ENCODE peak calls at places on chromosomes 4 and X, in six cellular contexts. G, P, B, A, H and M are unnamed samples.
A peak's percentile ranks its signal among the peaks of the same experiment; 100 is the strongest.

GRCh38 chrX:148601034-148601433 is 100.6 kb downstream of the AFF2 start:
- DNase-seq in G (no peak), P (no peak), B (peak; percentile 13), A (peak; percentile 60), H (no peak), M (no peak)

GRCh38 chr4:8900588-8900987 is 28.9 kb upstream of the HMX1 start:
- DNase-seq in G (no peak), P (no peak), B (no peak), A (no peak), H (no peak), M (no peak)

GRCh38 chrX:101348452-101349222 is at the start of gene TIMM8A:
- DNase-seq in G (peak; percentile 71), P (peak; percentile 76), B (no peak), A (peak; percentile 57), H (peak; percentile 89), M (peak; percentile 71)

GRCh38 chrX:129717902-129718301 is 20.9 kb upstream of the XPNPEP2 start:
- DNase-seq in G (no peak), P (no peak), B (no peak), A (peak; percentile 86), H (no peak), M (no peak)

GRCh38 chr4:23697001-23697528 is 192.8 kb downstream of the PPARGC1A start:
- DNase-seq in G (no peak), P (no peak), B (no peak), A (no peak), H (no peak), M (no peak)

GRCh38 chr4:168857546-168858314 is 152.3 kb downstream of the CBR4 start:
- DNase-seq in G (no peak), P (no peak), B (peak; percentile 91), A (peak; percentile 70), H (no peak), M (no peak)

GRCh38 chrX:1416965-1417760 is 25.2 kb upstream of the SLC25A6 start:
- DNase-seq in G (no peak), P (peak; percentile 6), B (no peak), A (no peak), H (peak; percentile 20), M (no peak)

GRCh38 chrX:155867821-155868220 is 13.3 kb upstream of the VAMP7 start:
- DNase-seq in G (no peak), P (no peak), B (no peak), A (no peak), H (no peak), M (no peak)

GRCh38 chr4:17780461-17781071 is 855 bp downstream of the FAM184B start:
- DNase-seq in G (no peak), P (no peak), B (no peak), A (peak; percentile 61), H (no peak), M (no peak)

GRCh38 chrX:64196606-64197005 is 8.9 kb downstream of the AMER1 start:
- DNase-seq in G (no peak), P (no peak), B (no peak), A (no peak), H (no peak), M (no peak)

GRCh38 chr4:87512400-87512799 is 16.8 kb downstream of the SPARCL1 start:
- DNase-seq in G (no peak), P (no peak), B (no peak), A (peak; percentile 22), H (no peak), M (no peak)

GRCh38 chrX:843306-843705 is 212.7 kb downstream of the SHOX start:
- DNase-seq in G (no peak), P (no peak), B (no peak), A (no peak), H (no peak), M (no peak)

GRCh38 chrX:50202539-50202938 is 1.7 kb upstream of the AKAP4 start:
- DNase-seq in G (no peak), P (no peak), B (no peak), A (no peak), H (no peak), M (no peak)

GRCh38 chr4:15336410-15337184 is 91.2 kb upstream of the C1QTNF7 start:
- DNase-seq in G (no peak), P (no peak), B (peak; percentile 69), A (peak; percentile 72), H (no peak), M (no peak)

GRCh38 chr4:174538876-174539250 is 16.6 kb upstream of the HPGD start:
- DNase-seq in G (no peak), P (no peak), B (no peak), A (no peak), H (no peak), M (no peak)

GRCh38 chr4:165131247-165131832 is 18.7 kb upstream of the TMEM192 start:
- DNase-seq in G (peak; percentile 84), P (peak; percentile 73), B (peak; percentile 40), A (peak; percentile 47), H (peak; percentile 70), M (peak; percentile 51)

GRCh38 chrX:134908235-134908834 is 82.5 kb upstream of the SMIM10 start:
- DNase-seq in G (no peak), P (no peak), B (no peak), A (peak; percentile 46), H (no peak), M (no peak)

GRCh38 chrX:153380691-153381090 is 20.5 kb downstream of the PNMA6E start:
- DNase-seq in G (no peak), P (no peak), B (no peak), A (no peak), H (no peak), M (no peak)

GRCh38 chr4:80307183-80307735 is 28.3 kb upstream of the CFAP299 start:
- DNase-seq in G (no peak), P (no peak), B (no peak), A (peak; percentile 82), H (no peak), M (no peak)

GRCh38 chr4:72631296-72631695 is 62.3 kb upstream of the ADAMTS3 start:
- DNase-seq in G (no peak), P (no peak), B (peak; percentile 75), A (peak; percentile 72), H (peak; percentile 67), M (no peak)

GRCh38 chr4:118032691-118033090 is 1.6 kb upstream of the NDST3 start:
- DNase-seq in G (no peak), P (no peak), B (peak; percentile 3), A (no peak), H (no peak), M (no peak)

GRCh38 chrX:107451754-107452153 is 2.3 kb downstream of the FRMPD3 start:
- DNase-seq in G (peak; percentile 31), P (no peak), B (no peak), A (no peak), H (no peak), M (no peak)

GRCh38 chrX:20091499-20091898 is 25.2 kb downstream of the MAP7D2 start:
- DNase-seq in G (no peak), P (no peak), B (no peak), A (no peak), H (no peak), M (no peak)

GRCh38 chr4:5710962-5711478 is at the start of gene EVC:
- DNase-seq in G (peak; percentile 80), P (peak; percentile 68), B (peak; percentile 23), A (peak; percentile 81), H (peak; percentile 94), M (no peak)

GRCh38 chrX:109667986-109668385 is 43.0 kb upstream of the KCNE5 start:
- DNase-seq in G (no peak), P (no peak), B (no peak), A (no peak), H (no peak), M (no peak)
- TF ChIP-seq CTCF in G (no peak), P (no peak), B (no peak), A (no peak), H (no peak), M (no peak)

DNA sequence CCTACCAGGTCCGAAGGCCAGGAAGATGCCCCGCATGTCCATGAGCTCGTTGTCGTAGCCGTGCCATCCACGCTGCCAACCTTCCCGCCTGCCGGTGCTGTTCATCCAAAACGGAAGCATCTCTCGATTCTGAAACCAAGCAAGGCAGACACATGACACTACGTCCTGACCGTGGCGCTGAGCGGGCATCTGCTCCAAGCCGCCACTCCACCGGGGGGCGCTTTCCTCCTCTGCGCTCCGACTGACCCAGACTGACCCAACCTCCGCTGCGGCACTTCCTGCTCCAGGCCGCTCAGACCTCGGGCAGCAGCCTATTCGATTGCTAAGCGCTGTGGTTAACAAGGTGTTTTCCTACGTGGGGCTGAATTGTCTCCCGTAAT is 120.4 kb downstream of the ENPP6 start:
- DNase-seq in G (peak; percentile 22), P (peak; percentile 22), B (no peak), A (peak; percentile 9), H (peak; percentile 81), M (no peak)
- TF ChIP-seq CTCF in G (no peak), P (no peak), B (no peak), A (peak; percentile 30), H (peak; percentile 20), M (no peak)

DNA sequence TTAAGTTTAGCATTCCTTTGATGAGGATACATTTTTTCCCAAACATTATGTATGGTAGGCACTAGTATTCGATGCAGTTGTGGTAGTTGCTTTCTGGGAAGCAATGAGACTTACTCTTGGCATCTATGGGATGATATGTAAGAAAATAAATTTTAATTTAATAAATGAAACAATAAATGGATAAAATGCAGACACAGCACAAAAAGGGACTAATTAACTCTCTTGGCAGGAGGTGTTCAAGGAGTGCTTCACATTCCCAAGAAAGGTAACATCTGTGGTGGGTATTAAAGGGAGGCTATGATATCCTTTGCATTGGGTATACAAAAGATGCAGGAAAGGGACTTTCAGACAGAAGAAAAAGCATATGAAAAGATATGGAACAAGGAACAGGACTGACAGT is 111.0 kb downstream of the PGRMC2 start:
- DNase-seq in G (no peak), P (no peak), B (no peak), A (no peak), H (no peak), M (no peak)
- TF ChIP-seq CTCF in G (no peak), P (no peak), B (no peak), A (no peak), H (no peak), M (no peak)

DNA sequence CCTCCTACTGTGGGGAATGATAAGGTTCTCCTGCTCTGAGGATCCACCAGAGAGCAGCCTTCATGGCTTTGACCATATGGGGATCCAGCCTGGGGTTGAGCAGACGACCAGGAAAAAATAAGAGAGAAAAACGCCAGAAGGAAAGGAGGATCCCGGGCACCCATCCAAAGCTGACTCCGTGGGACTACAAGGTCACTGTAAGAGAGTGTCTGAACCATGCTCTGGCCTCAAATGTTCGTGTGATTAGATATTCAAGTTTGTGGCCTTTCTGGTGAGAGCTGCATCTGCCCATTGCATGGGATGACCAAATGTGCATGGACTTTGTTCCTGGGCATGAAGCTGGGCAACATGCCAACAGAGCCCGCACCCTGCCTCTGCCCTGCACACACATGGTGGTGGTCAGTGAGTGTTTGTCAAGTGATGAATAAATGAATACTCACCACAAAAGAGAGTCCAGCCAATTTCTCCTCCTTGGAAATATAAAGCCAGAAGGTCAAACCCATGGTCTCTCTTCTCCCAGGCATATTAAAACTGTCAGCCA is 346.0 kb upstream of the GATB start:
- DNase-seq in G (no peak), P (no peak), B (no peak), A (no peak), H (no peak), M (no peak)
- TF ChIP-seq CTCF in G (no peak), P (no peak), B (no peak), A (no peak), H (no peak), M (no peak)

DNA sequence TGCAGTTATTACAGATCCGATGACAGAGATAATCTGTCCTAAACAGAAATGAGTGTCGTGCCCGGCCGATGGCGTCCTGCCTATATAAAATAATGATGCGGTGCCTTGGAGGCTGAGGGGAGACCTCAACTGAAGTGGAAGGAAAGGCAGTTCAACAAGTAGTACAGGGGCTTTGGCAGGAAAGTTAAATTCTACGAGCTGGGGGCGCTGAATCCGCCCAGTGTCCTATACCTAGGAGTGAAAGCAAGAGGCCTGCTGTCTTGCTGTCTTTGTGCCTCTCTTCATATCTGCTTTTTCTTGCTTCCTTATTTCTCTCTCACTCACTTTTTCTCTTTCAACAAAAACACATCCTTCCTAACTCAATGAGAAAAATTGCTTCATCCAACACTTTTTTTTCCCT is 82.2 kb upstream of the PRPS2 start:
- DNase-seq in G (peak; percentile 23), P (no peak), B (no peak), A (no peak), H (no peak), M (no peak)
- TF ChIP-seq CTCF in G (peak; percentile 8), P (no peak), B (no peak), A (no peak), H (no peak), M (no peak)